ENCODE peak calls at places on chromosomes 13 and 19, in seven cellular contexts. One of them, this sample, is unnamed.

GRCh38 chr13:113726961-113727411 is 32.0 kb upstream of the TMEM255B start:
- DNase-seq in mesendoderm: no peak
- DNase-seq in H1: no peak
- DNase-seq in IMR-90: peak
- DNase-seq in neuronal stem cell: no peak
- DNase-seq in H9: no peak
- DNase-seq in mesenchymal stem cell: no peak
- DNase-seq in this sample: no peak

GRCh38 chr19:1475751-1476437 is 3.1 kb downstream of the C19orf25 start:
- DNase-seq in H9: peak
- DNase-seq in mesendoderm: no peak
- DNase-seq in neuronal stem cell: no peak
- DNase-seq in mesenchymal stem cell: no peak
- DNase-seq in H1: no peak
- DNase-seq in IMR-90: no peak
- DNase-seq in this sample: no peak

GRCh38 chr13:109810761-109811510 is 24.6 kb upstream of the IRS2 start:
- DNase-seq in neuronal stem cell: no peak
- DNase-seq in H9: no peak
- DNase-seq in mesendoderm: no peak
- DNase-seq in mesenchymal stem cell: no peak
- DNase-seq in IMR-90: no peak
- DNase-seq in H1: no peak
- DNase-seq in this sample: no peak

GRCh38 chr13:75368167-75368566 is 113.8 kb downstream of the TBC1D4 start:
- DNase-seq in IMR-90: peak
- DNase-seq in H1: no peak
- DNase-seq in mesendoderm: no peak
- DNase-seq in H9: no peak
- DNase-seq in neuronal stem cell: no peak
- DNase-seq in mesenchymal stem cell: peak
- DNase-seq in this sample: no peak

GRCh38 chr13:66237411-66238062 is 992.6 kb downstream of the PCDH9 start:
- DNase-seq in IMR-90: no peak
- DNase-seq in neuronal stem cell: peak
- DNase-seq in mesenchymal stem cell: no peak
- DNase-seq in H9: no peak
- DNase-seq in H1: no peak
- DNase-seq in mesendoderm: peak
- DNase-seq in this sample: no peak

GRCh38 chr19:35048911-35049411 is 7.4 kb downstream of the HPN start:
- DNase-seq in H9: peak
- DNase-seq in IMR-90: no peak
- DNase-seq in H1: no peak
- DNase-seq in mesenchymal stem cell: no peak
- DNase-seq in mesendoderm: no peak
- DNase-seq in neuronal stem cell: no peak
- DNase-seq in this sample: no peak

GRCh38 chr19:17565611-17566010 is 10.2 kb downstream of the COLGALT1 start:
- DNase-seq in H1: no peak
- DNase-seq in mesendoderm: no peak
- DNase-seq in H9: no peak
- DNase-seq in neuronal stem cell: no peak
- DNase-seq in mesenchymal stem cell: peak
- DNase-seq in IMR-90: peak
- DNase-seq in this sample: no peak

GRCh38 chr19:54674021-54674617 is 11.3 kb downstream of the LILRB4 start:
- DNase-seq in IMR-90: no peak
- DNase-seq in H9: no peak
- DNase-seq in mesenchymal stem cell: no peak
- DNase-seq in neuronal stem cell: no peak
- DNase-seq in H1: no peak
- DNase-seq in mesendoderm: peak
- DNase-seq in this sample: peak

GRCh38 chr13:26971990-26972888 is 199.4 kb downstream of the USP12 start:
- DNase-seq in mesendoderm: peak
- DNase-seq in IMR-90: peak
- DNase-seq in neuronal stem cell: peak
- DNase-seq in mesenchymal stem cell: peak
- DNase-seq in H1: peak
- DNase-seq in H9: peak
- DNase-seq in this sample: peak

GRCh38 chr13:71218960-71219359 is 648.0 kb downstream of the DACH1 start:
- DNase-seq in H1: no peak
- DNase-seq in mesenchymal stem cell: no peak
- DNase-seq in H9: no peak
- DNase-seq in IMR-90: no peak
- DNase-seq in mesendoderm: peak
- DNase-seq in neuronal stem cell: peak
- DNase-seq in this sample: peak

GRCh38 chr19:13189600-13189999 is 39.4 kb downstream of the IER2 start:
- DNase-seq in mesendoderm: peak
- DNase-seq in H1: no peak
- DNase-seq in mesenchymal stem cell: no peak
- DNase-seq in IMR-90: no peak
- DNase-seq in neuronal stem cell: no peak
- DNase-seq in H9: no peak
- DNase-seq in this sample: peak

GRCh38 chr19:49347835-49348234 is 12.6 kb downstream of the CD37 start:
- DNase-seq in neuronal stem cell: no peak
- DNase-seq in mesendoderm: peak
- DNase-seq in mesenchymal stem cell: peak
- DNase-seq in IMR-90: peak
- DNase-seq in H9: peak
- DNase-seq in H1: no peak
- DNase-seq in this sample: peak

GRCh38 chr13:73335226-73335625 is 276.4 kb downstream of the KLF5 start:
- DNase-seq in neuronal stem cell: no peak
- DNase-seq in mesendoderm: no peak
- DNase-seq in H1: no peak
- DNase-seq in mesenchymal stem cell: peak
- DNase-seq in IMR-90: peak
- DNase-seq in H9: no peak
- DNase-seq in this sample: peak

GRCh38 chr19:49953376-49953775 is 7.6 kb downstream of the SIGLEC11 start:
- DNase-seq in mesendoderm: no peak
- DNase-seq in H1: no peak
- DNase-seq in IMR-90: no peak
- DNase-seq in mesenchymal stem cell: no peak
- DNase-seq in neuronal stem cell: no peak
- DNase-seq in H9: no peak
- DNase-seq in this sample: no peak

GRCh38 chr19:32289566-32290210 is 55.7 kb upstream of the ZNF507 start:
- DNase-seq in H9: no peak
- DNase-seq in mesenchymal stem cell: no peak
- DNase-seq in neuronal stem cell: no peak
- DNase-seq in mesendoderm: no peak
- DNase-seq in H1: no peak
- DNase-seq in IMR-90: no peak
- DNase-seq in this sample: no peak

GRCh38 chr19:3966051-3967017 is 4.6 kb downstream of the DAPK3 start:
- DNase-seq in mesendoderm: no peak
- DNase-seq in H9: no peak
- DNase-seq in mesenchymal stem cell: no peak
- DNase-seq in neuronal stem cell: no peak
- DNase-seq in IMR-90: no peak
- DNase-seq in H1: no peak
- DNase-seq in this sample: no peak
- H3K23ac ChIP-seq in mesendoderm: no peak
- H3K23ac ChIP-seq in H9: no peak
- H3K23ac ChIP-seq in mesenchymal stem cell: no peak
- H3K23ac ChIP-seq in neuronal stem cell: peak
- H3K23ac ChIP-seq in IMR-90: peak
- H3K23ac ChIP-seq in H1: no peak
- H3K23ac ChIP-seq in this sample: no peak

DNA sequence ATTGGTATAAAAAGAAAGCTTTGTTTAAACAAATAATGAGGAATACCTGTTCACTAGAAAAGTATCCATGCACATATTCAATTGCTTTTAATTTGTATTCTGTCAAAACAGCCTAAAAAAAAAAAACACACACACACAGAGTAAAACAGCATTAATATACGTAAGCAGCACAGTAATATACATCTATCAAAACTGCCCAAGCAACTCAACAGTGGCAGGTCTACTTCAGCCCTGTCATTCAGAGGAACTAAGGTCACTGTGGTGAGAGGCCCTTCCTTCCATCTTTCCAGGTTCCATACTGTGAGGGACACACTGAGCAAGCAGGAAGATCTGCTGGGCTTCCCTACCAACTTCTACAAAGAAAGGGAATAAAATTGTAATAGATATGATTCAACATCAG is 3.8 kb downstream of the PROSER1 start:
- DNase-seq in H1: no peak
- DNase-seq in mesendoderm: no peak
- DNase-seq in IMR-90: no peak
- DNase-seq in neuronal stem cell: no peak
- DNase-seq in H9: no peak
- DNase-seq in mesenchymal stem cell: no peak
- DNase-seq in this sample: no peak
- H3K23ac ChIP-seq in H1: no peak
- H3K23ac ChIP-seq in mesendoderm: no peak
- H3K23ac ChIP-seq in IMR-90: no peak
- H3K23ac ChIP-seq in neuronal stem cell: no peak
- H3K23ac ChIP-seq in H9: no peak
- H3K23ac ChIP-seq in mesenchymal stem cell: no peak
- H3K23ac ChIP-seq in this sample: no peak

GRCh38 chr19:41195675-41196497 is 2.9 kb downstream of the CYP2S1 start:
- DNase-seq in IMR-90: peak
- DNase-seq in mesenchymal stem cell: peak
- DNase-seq in H9: no peak
- DNase-seq in mesendoderm: no peak
- DNase-seq in neuronal stem cell: no peak
- DNase-seq in H1: no peak
- DNase-seq in this sample: no peak

GRCh38 chr19:41189425-41190065 is 3.5 kb upstream of the CYP2S1 start:
- DNase-seq in mesenchymal stem cell: no peak
- DNase-seq in IMR-90: no peak
- DNase-seq in H1: no peak
- DNase-seq in mesendoderm: peak
- DNase-seq in H9: peak
- DNase-seq in neuronal stem cell: no peak
- DNase-seq in this sample: no peak

GRCh38 chr19:41192574-41193419 is at the start of gene CYP2S1:
- DNase-seq in IMR-90: peak
- DNase-seq in H1: peak
- DNase-seq in mesendoderm: peak
- DNase-seq in mesenchymal stem cell: peak
- DNase-seq in neuronal stem cell: no peak
- DNase-seq in H9: peak
- DNase-seq in this sample: peak

GRCh38 chr19:41194157-41194552 is 1.1 kb downstream of the CYP2S1 start:
- DNase-seq in H9: no peak
- DNase-seq in neuronal stem cell: no peak
- DNase-seq in IMR-90: no peak
- DNase-seq in H1: no peak
- DNase-seq in mesenchymal stem cell: no peak
- DNase-seq in mesendoderm: no peak
- DNase-seq in this sample: no peak

DNA sequence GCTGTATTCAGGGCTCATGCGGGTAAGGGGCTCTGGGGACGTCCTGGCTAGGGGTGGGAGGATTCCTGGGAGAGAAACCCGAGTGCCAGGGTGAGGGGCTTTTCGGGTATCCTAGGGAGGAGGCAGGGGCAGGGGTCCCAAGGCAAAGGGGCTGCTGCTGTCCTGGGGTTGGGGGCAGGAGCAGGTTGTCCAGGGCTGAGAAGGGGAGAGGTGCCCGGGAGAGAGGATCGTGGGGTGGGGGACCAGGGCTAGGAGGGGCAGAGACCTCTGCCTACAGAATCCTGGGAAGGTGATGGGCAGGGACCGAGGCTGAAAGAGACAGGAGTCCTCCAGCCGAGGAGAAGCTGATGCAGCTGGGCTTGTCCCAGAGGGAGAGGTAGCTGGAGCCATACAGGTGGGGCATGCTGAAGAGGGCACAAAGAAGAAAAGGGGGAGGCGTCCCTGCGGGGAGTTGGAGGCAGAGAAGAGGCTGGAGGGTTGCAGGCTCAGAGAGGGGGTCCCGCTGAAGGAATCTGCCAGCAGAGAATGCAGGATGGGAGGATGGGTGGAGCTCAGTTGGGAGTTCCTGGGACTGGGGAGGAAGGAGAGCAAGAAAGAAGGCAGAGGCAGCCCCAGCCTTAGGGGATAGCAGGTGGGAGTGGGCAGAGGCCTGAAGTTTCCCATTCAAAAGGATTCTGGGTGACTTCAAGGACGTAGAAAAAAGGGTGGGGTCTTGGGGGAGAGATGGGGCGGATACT is 569 bp downstream of the CYP2S1 start:
- DNase-seq in IMR-90: no peak
- DNase-seq in H9: no peak
- DNase-seq in mesendoderm: no peak
- DNase-seq in mesenchymal stem cell: no peak
- DNase-seq in H1: no peak
- DNase-seq in neuronal stem cell: no peak
- DNase-seq in this sample: no peak
- H3K23ac ChIP-seq in IMR-90: no peak
- H3K23ac ChIP-seq in H9: no peak
- H3K23ac ChIP-seq in mesendoderm: peak
- H3K23ac ChIP-seq in mesenchymal stem cell: peak
- H3K23ac ChIP-seq in H1: no peak
- H3K23ac ChIP-seq in neuronal stem cell: no peak
- H3K23ac ChIP-seq in this sample: no peak

DNA sequence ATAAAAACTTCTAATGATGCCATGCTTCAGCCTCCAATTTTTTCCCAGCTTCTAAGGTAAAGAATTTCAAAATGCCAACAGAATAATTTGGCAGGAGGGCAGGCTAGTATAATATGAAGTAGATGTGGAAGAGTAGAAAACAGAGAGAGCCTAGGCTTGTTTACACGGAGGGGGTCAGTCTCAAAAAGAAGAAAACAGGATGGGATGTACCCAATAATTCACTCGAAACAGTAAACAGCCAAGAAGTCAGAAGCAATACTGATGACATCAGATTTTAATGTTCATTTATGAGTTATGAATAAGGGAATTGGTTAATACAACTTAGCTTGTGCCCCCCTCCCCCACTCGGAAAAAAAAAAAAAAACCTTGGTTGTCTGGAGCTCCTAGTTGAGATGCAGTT is 422.5 kb downstream of the FOXO1 start:
- DNase-seq in H1: no peak
- DNase-seq in mesenchymal stem cell: no peak
- DNase-seq in neuronal stem cell: no peak
- DNase-seq in H9: no peak
- DNase-seq in IMR-90: no peak
- DNase-seq in mesendoderm: no peak
- DNase-seq in this sample: no peak
- H3K23ac ChIP-seq in H1: no peak
- H3K23ac ChIP-seq in mesenchymal stem cell: no peak
- H3K23ac ChIP-seq in neuronal stem cell: no peak
- H3K23ac ChIP-seq in H9: no peak
- H3K23ac ChIP-seq in IMR-90: no peak
- H3K23ac ChIP-seq in mesendoderm: no peak
- H3K23ac ChIP-seq in this sample: no peak

This sample was measured in trophoblast cell.